ENCODE peak calls at places on chromosomes 16 and 17, in seven cellular contexts. Y is heart left ventricle; W is colonic mucosa; T is PC-3; X is CD8-positive, alpha-beta T cell; H is cardiac muscle cell; O is choroid plexus epithelial cell. G is an unnamed sample.

GRCh38 chr16:8572919-8573724 is 17.2 kb downstream of the TMEM114 start:
- DNase-seq in Y (no peak), O (peak), T (peak), W (no peak), X (no peak), H (peak), G (peak)

GRCh38 chr16:13453325-13453724 is 466.6 kb upstream of the ERCC4 start:
- DNase-seq in X (no peak), O (peak), T (no peak), Y (no peak), H (peak), W (no peak), G (no peak)

GRCh38 chr17:81917565-81918332 is at the start of gene SIRT7:
- DNase-seq in H (peak), W (peak), T (peak), O (peak), Y (peak), X (peak), G (peak)

GRCh38 chr16:56606688-56607618 is 1.4 kb upstream of the MT2A start:
- DNase-seq in W (peak), H (no peak), T (peak), O (peak), X (no peak), Y (peak), G (no peak)

GRCh38 chr17:79220201-79220714 is 145.6 kb downstream of the ENGASE start:
- DNase-seq in O (no peak), H (peak), X (no peak), W (no peak), T (no peak), Y (no peak), G (no peak)

GRCh38 chr16:9206156-9206555 is 114.7 kb downstream of the HAPSTR1 start:
- DNase-seq in O (no peak), W (no peak), T (no peak), H (no peak), X (no peak), Y (no peak), G (peak)

GRCh38 chr17:78724544-78724943 is 57.5 kb downstream of the CYTH1 start:
- DNase-seq in Y (peak), O (no peak), W (no peak), H (no peak), T (no peak), X (no peak), G (no peak)

GRCh38 chr17:46197526-46197925 is 4.3 kb upstream of the KANSL1 start:
- DNase-seq in O (no peak), X (no peak), H (no peak), W (no peak), T (no peak), Y (no peak), G (peak)

GRCh38 chr16:1312903-1313302 is 3.5 kb downstream of the UBE2I start:
- DNase-seq in T (no peak), O (no peak), H (no peak), W (no peak), Y (no peak), X (no peak), G (no peak)

GRCh38 chr17:41547378-41547841 is 19.3 kb upstream of the KRT19 start:
- DNase-seq in T (peak), W (no peak), Y (no peak), H (peak), O (peak), X (no peak), G (no peak)

GRCh38 chr17:77281904-77282367 is 141.2 kb downstream of the SEC14L1 start:
- DNase-seq in O (no peak), Y (no peak), H (no peak), W (peak), T (peak), X (no peak), G (no peak)

GRCh38 chr17:77279448-77280303 is 138.9 kb downstream of the SEC14L1 start:
- DNase-seq in W (peak), T (peak), H (peak), X (no peak), Y (no peak), O (no peak), G (no peak)

GRCh38 chr17:77280304-77280910 is 139.6 kb downstream of the SEC14L1 start:
- DNase-seq in T (peak), W (peak), Y (no peak), X (no peak), O (no peak), H (no peak), G (no peak)

GRCh38 chr17:77282524-77283515 is 142.1 kb downstream of the SEC14L1 start:
- DNase-seq in Y (no peak), T (peak), O (no peak), X (no peak), H (no peak), W (peak), G (no peak)

DNA sequence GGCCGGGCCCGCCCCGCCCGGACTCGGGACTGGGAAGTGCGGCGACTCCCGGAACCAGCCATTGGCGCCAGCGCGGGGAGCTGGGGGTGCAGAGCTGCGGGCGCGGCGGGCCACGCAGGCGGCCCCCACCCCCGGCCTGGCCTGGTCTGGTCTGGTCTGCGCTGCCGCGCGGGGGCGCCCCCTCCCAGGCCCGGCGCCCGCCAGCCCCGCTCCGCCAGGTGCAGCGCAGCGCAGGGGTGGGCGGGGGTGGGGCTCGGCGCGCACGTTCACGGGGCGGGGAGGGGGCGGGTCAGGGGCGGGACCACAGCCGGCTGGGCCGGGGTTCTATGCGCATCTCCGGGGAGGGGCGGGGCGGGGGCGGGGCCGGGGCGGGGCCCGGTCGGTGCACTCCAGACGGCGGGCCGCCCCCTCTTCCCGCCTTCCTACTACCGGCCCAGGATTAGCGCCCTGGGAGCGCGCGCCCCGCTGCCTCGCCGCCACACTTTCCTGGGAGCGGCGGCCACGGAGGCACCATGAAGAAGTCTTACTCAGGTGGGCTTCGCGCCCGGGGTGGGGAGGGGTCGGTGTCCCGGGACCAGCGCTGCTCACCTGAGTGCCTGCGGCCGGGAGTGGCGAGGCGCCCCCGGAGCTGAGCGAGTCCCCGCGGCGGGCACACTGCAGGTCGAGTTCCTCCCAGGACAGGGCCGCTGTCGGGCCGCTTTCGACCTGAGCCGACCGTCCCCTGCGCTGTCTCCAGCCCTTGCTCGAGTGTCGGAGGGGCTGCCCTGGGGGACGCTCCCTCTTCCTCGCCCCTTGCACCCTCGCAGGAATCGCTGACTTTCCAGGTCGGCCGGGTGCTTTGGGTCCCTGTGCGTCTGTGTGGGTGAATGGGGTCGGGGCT is 140.5 kb downstream of the SEC14L1 start:
- DNase-seq in Y (peak), X (peak), T (peak), W (peak), O (no peak), H (peak), G (peak)
- H3K4me3 ChIP-seq in Y (peak), X (peak), T (peak), W (peak), O (peak), H (peak), G (peak)

GRCh38 chr17:48022906-48023305 is 14.7 kb downstream of the COPZ2 start:
- DNase-seq in X (no peak), H (no peak), Y (no peak), W (no peak), O (no peak), T (peak), G (no peak)

GRCh38 chr17:48023408-48024148 is 14.0 kb downstream of the COPZ2 start:
- DNase-seq in O (no peak), Y (peak), T (peak), H (peak), X (no peak), W (peak), G (no peak)

GRCh38 chr17:48025040-48025903 is 12.3 kb downstream of the COPZ2 start:
- DNase-seq in X (peak), O (peak), T (peak), Y (peak), H (peak), W (peak), G (peak)

GRCh38 chr17:48025904-48026502 is 11.6 kb downstream of the COPZ2 start:
- DNase-seq in Y (no peak), T (peak), X (no peak), W (peak), O (no peak), H (no peak), G (no peak)

GRCh38 chr17:48024149-48025039 is 13.2 kb downstream of the COPZ2 start:
- DNase-seq in T (peak), X (no peak), Y (peak), H (peak), O (no peak), W (peak), G (no peak)
- H3K4me3 ChIP-seq in T (peak), X (peak), Y (peak), H (peak), O (peak), W (peak), G (peak)

GRCh38 chr16:31183432-31184428 is 3.8 kb downstream of the FUS start:
- DNase-seq in O (peak), W (no peak), X (no peak), T (no peak), H (no peak), Y (no peak), G (no peak)
- H3K4me3 ChIP-seq in O (peak), W (no peak), X (no peak), T (peak), H (no peak), Y (no peak), G (no peak)

GRCh38 chr17:58329808-58330543 is 1.4 kb upstream of the TSPOAP1 start:
- DNase-seq in W (no peak), H (no peak), X (no peak), O (no peak), Y (no peak), T (no peak), G (peak)

GRCh38 chr17:58327363-58328194 is 1.0 kb downstream of the TSPOAP1 start:
- DNase-seq in Y (peak), O (no peak), T (no peak), H (no peak), W (no peak), X (no peak), G (no peak)

GRCh38 chr17:58328195-58329034 is at the start of gene TSPOAP1:
- DNase-seq in X (no peak), H (no peak), T (no peak), W (no peak), O (no peak), Y (peak), G (peak)

GRCh38 chr17:58330544-58330996 is 2.0 kb upstream of the TSPOAP1 start:
- DNase-seq in H (no peak), X (no peak), W (no peak), T (no peak), Y (no peak), O (no peak), G (no peak)

DNA sequence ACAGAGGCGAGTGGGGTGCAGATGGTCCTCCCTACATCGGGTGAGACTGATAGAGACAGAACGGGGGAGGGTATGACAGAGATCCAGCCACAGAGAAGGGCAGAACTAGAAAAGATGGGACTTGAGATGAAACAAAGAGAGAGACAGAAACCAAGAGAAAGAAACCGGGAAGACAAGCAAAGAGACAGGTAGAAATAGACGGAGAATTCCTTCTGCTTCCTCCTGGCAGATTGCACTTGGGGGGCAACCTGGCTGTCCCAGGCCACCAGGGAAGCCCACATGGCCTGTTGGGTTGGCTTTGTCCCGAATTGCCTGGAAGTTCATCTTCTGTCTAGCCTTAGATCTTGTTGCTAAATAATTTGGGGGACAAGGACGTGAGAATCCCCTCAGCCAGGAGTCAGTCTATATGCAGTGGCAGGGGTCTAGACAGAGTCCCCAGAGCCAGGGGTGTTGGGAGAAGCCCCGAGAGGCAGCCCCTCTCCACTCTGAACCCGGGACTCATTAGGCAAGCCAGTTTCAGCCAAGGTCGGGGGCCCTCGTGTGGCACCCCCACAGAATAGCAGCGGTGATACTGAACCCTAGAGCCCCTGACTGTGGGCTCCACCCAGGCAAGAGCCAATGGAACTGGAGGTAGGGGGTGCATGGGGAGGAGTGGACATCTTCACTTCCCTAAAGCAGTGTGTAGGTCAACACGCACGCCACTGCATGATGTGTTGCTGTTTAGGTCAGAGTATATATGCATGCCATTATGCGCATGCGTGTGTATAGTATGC is 626 bp upstream of the TSPOAP1 start:
- DNase-seq in Y (peak), X (no peak), H (peak), W (no peak), T (no peak), O (no peak), G (peak)
- H3K4me3 ChIP-seq in Y (no peak), X (peak), H (no peak), W (no peak), T (no peak), O (no peak), G (peak)

GRCh38 chr17:68704897-68705296 is 103.7 kb upstream of the FAM20A start:
- DNase-seq in T (no peak), W (no peak), H (no peak), X (no peak), Y (no peak), O (peak), G (no peak)
- H3K4me3 ChIP-seq in T (no peak), W (no peak), H (no peak), X (no peak), Y (no peak), O (no peak), G (no peak)

GRCh38 chr16:89476811-89477261 is 13.5 kb downstream of the ANKRD11 start:
- DNase-seq in W (no peak), H (no peak), X (no peak), T (no peak), O (no peak), Y (no peak), G (no peak)
- H3K4me3 ChIP-seq in W (no peak), H (no peak), X (no peak), T (no peak), O (no peak), Y (no peak), G (no peak)

GRCh38 chr17:75392559-75392958 is 12.9 kb downstream of the GRB2 start:
- DNase-seq in O (peak), H (no peak), Y (no peak), T (peak), W (no peak), X (no peak), G (no peak)
- H3K4me3 ChIP-seq in O (peak), H (peak), Y (peak), T (peak), W (no peak), X (no peak), G (no peak)

G was measured in Jurkat, Clone E6-1.